ENCODE peak calls at places on chromosome 3, in nine cellular contexts. P is OCI-LY7; Y is lung; Q is GM06990; E is CD4-positive, alpha-beta T cell; Z is mesothelial cell of epicardium; M is AG04450; B is testis; L is adrenal gland. O is an unnamed sample.

GRCh38 chr3:109642042-109642441 is 304.7 kb upstream of the DPPA4 start:
- DNase-seq in P (no peak), Y (no peak), Q (no peak), E (no peak), Z (no peak), M (no peak), B (no peak), L (no peak), O (no peak)

GRCh38 chr3:128236667-128237066 is 83.4 kb downstream of the EEFSEC start:
- DNase-seq in P (no peak), Y (no peak), Q (no peak), E (no peak), Z (no peak), M (no peak), B (no peak), L (no peak), O (no peak)

GRCh38 chr3:36653095-36653494 is 111.3 kb downstream of the DCLK3 start:
- DNase-seq in P (no peak), Y (no peak), Q (no peak), E (no peak), Z (no peak), M (no peak), B (no peak), L (no peak), O (no peak)

GRCh38 chr3:125512135-125512920 is 7.7 kb downstream of the SNX4 start:
- DNase-seq in P (no peak), Y (no peak), Q (peak), E (no peak), Z (no peak), M (peak), B (no peak), L (no peak), O (no peak)

GRCh38 chr3:17678116-17678741 is 64.2 kb downstream of the TBC1D5 start:
- DNase-seq in P (no peak), Y (no peak), Q (no peak), E (no peak), Z (no peak), M (no peak), B (no peak), L (no peak), O (no peak)

GRCh38 chr3:16509721-16510619 is 3.5 kb downstream of the RFTN1 start:
- DNase-seq in P (peak), Y (no peak), Q (peak), E (no peak), Z (no peak), M (no peak), B (no peak), L (no peak), O (peak)

GRCh38 chr3:127733781-127734180 is 61.0 kb downstream of the ABTB1 start:
- DNase-seq in P (peak), Y (no peak), Q (no peak), E (no peak), Z (no peak), M (no peak), B (no peak), L (no peak), O (no peak)

GRCh38 chr3:148992027-148992634 is 791 bp downstream of the GYG1 start:
- DNase-seq in P (peak), Y (peak), Q (peak), E (peak), Z (peak), M (no peak), B (peak), L (peak), O (peak)

GRCh38 chr3:32860499-32860898 is 42.7 kb downstream of the TRIM71 start:
- DNase-seq in P (no peak), Y (no peak), Q (no peak), E (no peak), Z (no peak), M (no peak), B (no peak), L (no peak), O (no peak)

GRCh38 chr3:172289583-172289982 is 158.7 kb downstream of the GHSR start:
- DNase-seq in P (no peak), Y (no peak), Q (peak), E (no peak), Z (no peak), M (no peak), B (peak), L (no peak), O (no peak)

GRCh38 chr3:57006949-57007419 is 53.5 kb upstream of the SPATA12 start:
- DNase-seq in P (peak), Y (no peak), Q (no peak), E (no peak), Z (no peak), M (no peak), B (no peak), L (no peak), O (no peak)

GRCh38 chr3:126685041-126685440 is 19.0 kb upstream of the CHCHD6 start:
- DNase-seq in P (no peak), Y (no peak), Q (no peak), E (no peak), Z (no peak), M (no peak), B (no peak), L (no peak), O (no peak)

GRCh38 chr3:38655708-38656300 is 6.3 kb upstream of the SCN5A start:
- DNase-seq in P (peak), Y (no peak), Q (no peak), E (no peak), Z (no peak), M (peak), B (no peak), L (no peak), O (no peak)

GRCh38 chr3:162192340-162193004 is 695.9 kb downstream of the OTOL1 start:
- DNase-seq in P (no peak), Y (no peak), Q (no peak), E (no peak), Z (no peak), M (no peak), B (no peak), L (no peak), O (no peak)

GRCh38 chr3:189945935-189946709 is 174.6 kb downstream of the P3H2 start:
- DNase-seq in P (no peak), Y (no peak), Q (no peak), E (no peak), Z (no peak), M (no peak), B (no peak), L (no peak), O (no peak)

GRCh38 chr3:126440709-126440995 is 35.0 kb downstream of the ZXDC start:
- DNase-seq in P (no peak), Y (no peak), Q (no peak), E (no peak), Z (no peak), M (no peak), B (no peak), L (no peak), O (no peak)

GRCh38 chr3:169812844-169813677 is at the start of the genes LRRC34 and LRRIQ4:
- DNase-seq in P (peak), Y (peak), Q (no peak), E (peak), Z (peak), M (peak), B (peak), L (peak), O (peak)

GRCh38 chr3:150469031-150469930 is 61.2 kb downstream of the TSC22D2 start:
- DNase-seq in P (no peak), Y (no peak), Q (no peak), E (no peak), Z (no peak), M (peak), B (peak), L (peak), O (no peak)

GRCh38 chr3:5226783-5227182 is 39.3 kb downstream of the EDEM1 start:
- DNase-seq in P (peak), Y (no peak), Q (peak), E (no peak), Z (no peak), M (no peak), B (no peak), L (no peak), O (no peak)

GRCh38 chr3:108485146-108485545 is 25.2 kb downstream of the MYH15 start:
- DNase-seq in P (no peak), Y (no peak), Q (no peak), E (no peak), Z (no peak), M (no peak), B (no peak), L (no peak), O (no peak)

GRCh38 chr3:37967252-37967881 is 23.2 kb upstream of the VILL start:
- DNase-seq in P (peak), Y (peak), Q (no peak), E (peak), Z (peak), M (peak), B (peak), L (peak), O (no peak)

GRCh38 chr3:106332884-106333283 is 464.1 kb upstream of the CBLB start:
- DNase-seq in P (no peak), Y (no peak), Q (peak), E (no peak), Z (no peak), M (no peak), B (no peak), L (no peak), O (no peak)

GRCh38 chr3:146750196-146750595 is 145.1 kb upstream of the PLSCR5 start:
- DNase-seq in P (no peak), Y (no peak), Q (no peak), E (no peak), Z (no peak), M (no peak), B (no peak), L (no peak), O (no peak)

GRCh38 chr3:15438988-15439387 is 11.6 kb downstream of the EAF1 start:
- DNase-seq in P (no peak), Y (no peak), Q (no peak), E (no peak), Z (no peak), M (no peak), B (no peak), L (no peak), O (no peak)

GRCh38 chr3:50472958-50473357 is 30.5 kb downstream of the CACNA2D2 start:
- DNase-seq in P (no peak), Y (no peak), Q (no peak), E (no peak), Z (no peak), M (no peak), B (no peak), L (no peak), O (no peak)
- TF ChIP-seq CTCF in P (no peak), Y (no peak), Q (no peak), E (no peak), Z (no peak), M (no peak), B (no peak), L (no peak), O (no peak)

DNA sequence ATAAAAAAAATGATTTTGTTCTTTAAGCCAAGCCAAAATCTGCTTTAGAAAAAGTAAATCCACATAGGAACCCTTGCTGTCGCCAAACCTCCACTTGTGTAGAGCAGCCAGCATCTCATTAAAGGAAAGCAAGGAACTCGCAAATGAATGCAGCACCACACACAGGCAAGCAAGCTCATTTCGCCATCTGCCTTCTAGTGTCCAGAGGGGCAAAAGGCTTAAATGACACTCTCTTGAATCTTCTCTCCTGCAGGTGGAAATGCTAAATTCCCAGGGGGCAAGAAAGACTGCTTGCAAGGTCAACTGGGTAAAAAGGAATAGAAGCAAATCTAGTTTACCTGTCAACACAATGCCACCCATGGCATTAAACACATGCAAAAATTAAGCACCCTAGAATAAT is 2.4 kb downstream of the MB21D2 start:
- DNase-seq in P (peak), Y (no peak), Q (peak), E (no peak), Z (no peak), M (no peak), B (peak), L (no peak), O (no peak)
- TF ChIP-seq CTCF in P (no peak), Y (no peak), Q (peak), E (no peak), Z (no peak), M (peak), B (no peak), L (no peak), O (no peak)

GRCh38 chr3:39727415-39727814 is 82.0 kb upstream of the MYRIP start:
- DNase-seq in P (no peak), Y (no peak), Q (no peak), E (no peak), Z (no peak), M (no peak), B (no peak), L (no peak), O (no peak)

GRCh38 chr3:39721076-39721475 is 88.3 kb upstream of the MYRIP start:
- DNase-seq in P (no peak), Y (no peak), Q (no peak), E (no peak), Z (no peak), M (no peak), B (no peak), L (no peak), O (no peak)

GRCh38 chr3:39725321-39725720 is 84.1 kb upstream of the MYRIP start:
- DNase-seq in P (no peak), Y (no peak), Q (no peak), E (no peak), Z (no peak), M (no peak), B (no peak), L (no peak), O (no peak)

GRCh38 chr3:39718674-39719595 is 90.5 kb upstream of the MYRIP start:
- DNase-seq in P (no peak), Y (no peak), Q (no peak), E (no peak), Z (no peak), M (no peak), B (no peak), L (no peak), O (no peak)

DNA sequence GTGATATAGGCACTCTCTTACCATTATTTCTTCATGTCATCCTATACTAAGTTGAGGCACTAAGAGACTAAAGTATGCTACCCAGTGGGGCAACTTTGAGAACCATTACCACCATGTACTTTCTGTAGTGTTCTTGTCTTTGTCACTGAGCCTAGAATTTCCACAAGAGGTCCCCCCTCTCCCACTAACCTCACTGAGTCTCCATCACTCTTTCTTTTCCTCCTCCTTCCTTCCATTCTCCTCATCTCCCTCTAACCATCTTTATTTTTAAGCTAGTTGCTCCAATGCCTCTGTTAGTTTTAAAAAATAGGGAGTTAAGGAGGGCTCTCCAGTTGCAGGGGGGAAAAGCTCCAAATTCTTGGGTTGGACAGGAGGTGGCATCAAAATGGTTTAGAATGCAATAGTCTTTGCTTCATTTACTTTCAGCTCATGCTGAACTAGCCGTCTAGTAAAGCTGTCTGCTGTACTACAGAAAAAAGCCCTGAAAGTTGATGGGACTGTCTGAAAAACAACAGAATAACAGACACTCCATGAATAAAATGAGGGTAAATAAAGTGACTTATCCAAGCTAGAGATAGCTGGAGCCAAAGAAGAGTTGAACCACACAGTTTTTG is 85.1 kb upstream of the MYRIP start:
- DNase-seq in P (no peak), Y (no peak), Q (no peak), E (no peak), Z (no peak), M (no peak), B (no peak), L (no peak), O (no peak)
- TF ChIP-seq CTCF in P (no peak), Y (no peak), Q (peak), E (no peak), Z (no peak), M (no peak), B (no peak), L (peak), O (no peak)

GRCh38 chr3:58529516-58530353 is 7.3 kb downstream of the ACOX2 start:
- DNase-seq in P (peak), Y (no peak), Q (no peak), E (no peak), Z (no peak), M (no peak), B (peak), L (no peak), O (no peak)
- TF ChIP-seq CTCF in P (peak), Y (no peak), Q (peak), E (no peak), Z (no peak), M (peak), B (no peak), L (no peak), O (no peak)

GRCh38 chr3:120442975-120443517 is 7.7 kb downstream of the FSTL1 start:
- DNase-seq in P (no peak), Y (no peak), Q (no peak), E (no peak), Z (no peak), M (no peak), B (no peak), L (no peak), O (no peak)
- TF ChIP-seq CTCF in P (no peak), Y (no peak), Q (no peak), E (no peak), Z (no peak), M (peak), B (no peak), L (no peak), O (no peak)

GRCh38 chr3:7242303-7242635 is 381.4 kb downstream of the GRM7 start:
- DNase-seq in P (no peak), Y (no peak), Q (no peak), E (no peak), Z (no peak), M (no peak), B (no peak), L (no peak), O (no peak)
- TF ChIP-seq CTCF in P (no peak), Y (no peak), Q (no peak), E (no peak), Z (no peak), M (no peak), B (no peak), L (no peak), O (no peak)

O was measured in activated B cell treated with CpG ODN at 0.5 μM for 24 hours.